ENCODE peak calls at places on chromosome 2, in eight cellular contexts. T is suprapubic skin, J is heart left ventricle, O is stomach, E is thyroid gland, U is A549, Q is IMR-90, P is breast epithelium. F is an unnamed sample.

GRCh38 chr2:236210536-236210935 is 42.4 kb upstream of the GBX2 start:
- DNase-seq in E (no peak), Q (no peak), O (no peak), T (no peak), J (no peak), U (no peak), P (no peak), F (no peak)

GRCh38 chr2:132632000-132632649 is 37.9 kb downstream of the LYPD1 start:
- DNase-seq in O (no peak), U (peak; percentile 19), J (no peak), T (no peak), E (no peak), Q (peak; percentile 6), P (no peak), F (no peak)

GRCh38 chr2:149388120-149388816 is 57.9 kb downstream of the LYPD6 start:
- DNase-seq in Q (no peak), O (no peak), J (no peak), E (no peak), T (no peak), P (no peak), U (no peak), F (no peak)

GRCh38 chr2:235553291-235553690 is 59.4 kb downstream of the AGAP1 start:
- DNase-seq in J (no peak), Q (no peak), O (no peak), U (peak; percentile 9), E (no peak), P (no peak), T (no peak), F (no peak)

GRCh38 chr2:143778981-143779380 is 649.8 kb downstream of the ARHGAP15 start:
- DNase-seq in Q (peak; percentile 62), U (no peak), J (no peak), O (no peak), T (no peak), P (no peak), E (no peak), F (no peak)

GRCh38 chr2:223306371-223306770 is 254.4 kb downstream of the KCNE4 start:
- DNase-seq in Q (peak; percentile 49), U (peak; percentile 42), O (no peak), J (no peak), E (no peak), P (no peak), T (no peak), F (no peak)

GRCh38 chr2:240958366-240959213 is 39.8 kb upstream of the SNED1 start:
- DNase-seq in U (no peak), E (no peak), T (no peak), J (no peak), Q (no peak), P (peak; percentile 49), O (peak; percentile 19), F (peak; percentile 12)

GRCh38 chr2:190634381-190634780 is 14.5 kb upstream of the NAB1 start:
- DNase-seq in J (no peak), Q (peak; percentile 43), O (no peak), E (no peak), T (no peak), U (no peak), P (no peak), F (no peak)

GRCh38 chr2:20414806-20415205 is 32.1 kb upstream of the RHOB start:
- DNase-seq in Q (no peak), E (no peak), J (no peak), P (peak; percentile 33), O (no peak), T (no peak), U (no peak), F (no peak)

GRCh38 chr2:22497789-22498188 is 887.2 kb upstream of the KLHL29 start:
- DNase-seq in Q (no peak), J (no peak), O (no peak), E (no peak), U (peak; percentile 11), P (no peak), T (no peak), F (peak; percentile 16)

GRCh38 chr2:15733867-15734765 is 142.4 kb downstream of the DDX1 start:
- DNase-seq in Q (peak; percentile 6), J (no peak), T (no peak), E (no peak), O (peak; percentile 30), U (peak; percentile 29), P (no peak), F (no peak)

GRCh38 chr2:101418704-101419663 is 31.7 kb upstream of the CREG2 start:
- DNase-seq in P (no peak), T (no peak), J (peak; percentile 68), E (peak; percentile 52), O (peak; percentile 68), Q (peak; percentile 74), U (peak; percentile 70), F (peak; percentile 86)

GRCh38 chr2:154256136-154256535 is 384.4 kb downstream of the GALNT13 start:
- DNase-seq in E (no peak), U (no peak), T (no peak), P (no peak), O (no peak), J (no peak), Q (no peak), F (no peak)

GRCh38 chr2:98014379-98014778 is 18.6 kb upstream of the TMEM131 start:
- DNase-seq in U (no peak), E (no peak), P (no peak), J (no peak), T (no peak), O (no peak), Q (no peak), F (no peak)

GRCh38 chr2:98015681-98016080 is 19.9 kb upstream of the TMEM131 start:
- DNase-seq in E (no peak), Q (no peak), T (no peak), J (no peak), O (no peak), P (no peak), U (no peak), F (no peak)

GRCh38 chr2:98009887-98010760 is 14.4 kb upstream of the TMEM131 start:
- DNase-seq in U (no peak), P (no peak), E (no peak), J (no peak), Q (no peak), T (no peak), O (no peak), F (no peak)

GRCh38 chr2:98013407-98014042 is 17.8 kb upstream of the TMEM131 start:
- DNase-seq in E (no peak), O (no peak), U (no peak), P (no peak), J (no peak), Q (peak; percentile 73), T (no peak), F (no peak)

DNA sequence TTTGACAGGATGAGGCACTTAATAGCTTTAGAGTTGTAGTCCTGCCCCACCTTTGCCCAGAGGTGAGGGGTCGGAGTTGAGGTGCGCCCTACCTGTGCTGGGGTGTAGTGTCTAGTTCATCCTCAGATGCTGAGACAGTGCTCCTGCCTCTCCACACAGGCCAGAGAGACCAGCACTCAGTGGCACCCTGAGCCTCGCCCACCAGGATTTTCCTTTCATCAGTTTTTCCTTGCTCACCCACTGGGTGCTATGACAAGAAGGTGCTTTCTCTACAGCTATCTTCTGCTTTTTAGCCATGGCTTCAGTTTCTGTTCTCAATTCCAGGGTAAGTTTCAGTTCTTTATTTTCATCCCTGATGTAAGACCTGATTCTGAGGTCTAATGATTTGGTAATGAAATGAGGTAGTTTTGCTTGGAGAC is 16.8 kb upstream of the TMEM131 start:
- DNase-seq in U (no peak), J (no peak), Q (no peak), P (no peak), T (no peak), O (no peak), E (no peak), F (no peak)
- TF ChIP-seq POLR2A in U (no peak), J (no peak), Q (no peak), P (no peak), T (no peak), O (no peak), E (no peak), F (no peak)

DNA sequence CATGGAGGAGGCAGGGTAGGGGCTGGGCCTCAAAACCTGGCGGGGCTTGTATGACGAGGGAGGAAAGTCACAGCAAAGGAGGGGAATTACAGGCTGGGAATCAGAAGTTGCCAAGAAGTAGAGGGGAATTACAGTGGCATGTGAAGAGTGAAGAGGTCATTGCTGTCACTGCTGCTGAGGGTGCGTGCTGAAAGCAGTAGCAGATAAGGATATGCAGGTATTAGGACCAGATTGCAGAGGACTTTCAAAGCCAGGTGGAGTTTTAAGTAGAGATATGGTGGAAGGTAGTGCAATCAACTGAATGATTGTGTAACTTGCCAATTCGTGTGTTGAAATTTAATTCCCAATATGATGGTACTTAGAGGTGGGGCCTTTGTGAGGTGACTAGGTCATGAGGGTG is 19.4 kb upstream of the LRPPRC start:
- DNase-seq in E (no peak), T (no peak), J (no peak), Q (no peak), P (no peak), U (no peak), O (no peak), F (no peak)
- H3K27ac ChIP-seq in E (no peak overlapping the region), T (no peak overlapping the region), J (no peak overlapping the region), Q (no peak overlapping the region), P (no peak overlapping the region), U (no peak overlapping the region), O (no peak overlapping the region), F (no peak overlapping the region)

DNA sequence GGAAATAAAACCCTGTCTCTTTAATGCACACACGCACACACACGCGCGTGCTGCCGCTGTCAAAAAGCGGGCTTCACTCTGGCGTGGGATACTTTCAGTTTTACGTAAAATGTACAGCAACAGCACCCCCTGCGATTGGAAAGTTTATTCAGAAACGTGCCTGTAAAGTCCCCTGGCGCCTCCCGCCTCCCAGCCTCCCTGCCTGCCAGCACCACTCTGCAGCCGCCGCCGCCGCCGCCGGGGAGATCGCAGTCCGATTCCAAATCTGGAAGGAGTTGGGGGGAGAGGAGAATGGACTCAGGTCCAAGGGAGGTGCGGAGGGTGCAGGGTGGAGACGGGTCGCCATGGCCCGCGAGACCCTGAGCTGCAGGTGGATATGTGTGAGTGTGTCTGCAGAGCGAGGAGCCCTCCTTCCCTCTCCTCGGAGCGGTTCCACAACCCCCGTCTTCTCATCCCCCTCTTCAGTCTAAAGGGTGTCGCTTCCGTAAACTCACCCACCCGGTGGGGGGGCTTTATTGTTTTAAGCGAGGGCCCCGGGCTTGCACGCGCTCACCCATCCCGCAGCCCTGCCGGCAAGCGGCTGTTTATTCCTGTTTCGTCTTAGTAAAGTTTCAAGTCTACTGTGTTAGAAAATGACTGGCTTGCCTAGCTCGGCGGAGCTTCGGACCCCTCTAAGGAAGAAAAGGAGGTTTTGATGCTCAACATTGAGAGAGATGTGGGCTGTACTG is 1.8 kb upstream of the BCL11A start:
- DNase-seq in J (peak; percentile 37), O (peak; percentile 72), E (peak; percentile 58), U (peak; percentile 64), T (no peak), Q (peak; percentile 70), P (no peak), F (peak; percentile 54)
- TF ChIP-seq POLR2A in J (no peak), O (no peak), E (no peak), U (no peak), T (no peak), Q (no peak), P (no peak), F (no peak)

GRCh38 chr2:160223560-160223959 is 23.5 kb upstream of the ITGB6 start:
- DNase-seq in U (no peak), E (no peak), O (no peak), P (no peak), Q (no peak), J (no peak), T (no peak), F (no peak)
- H3K27ac ChIP-seq in U (peak overlapping the region; percentile 88), E (peak overlapping the region; percentile 96), O (peak overlapping the region; percentile 25), P (peak overlapping the region; percentile 90), Q (peak overlapping the region; percentile 30), J (peak overlapping the region; percentile 34), T (peak overlapping the region; percentile 82), F (no peak overlapping the region)

GRCh38 chr2:33180915-33181314 is 234.2 kb downstream of the LTBP1 start:
- DNase-seq in Q (no peak), U (no peak), J (no peak), T (no peak), O (no peak), P (no peak), E (no peak), F (no peak)
- TF ChIP-seq POLR2A in Q (no peak), U (no peak), J (no peak), T (no peak), O (no peak), P (no peak), E (no peak), F (no peak)

F was measured in testis.